ENCODE peak calls at places on chromosome 13, in seven cellular contexts. One of them, this sample, is unnamed.
A peak's percentile ranks its signal among the peaks of the same experiment; 100 is the strongest.

GRCh38 chr13:62829476-62829875 is 1413.8 kb upstream of the PCDH20 start:
- DNase-seq in NCI-H2107: no peak
- DNase-seq in stimulated activated CD4-positive, alpha-beta T cell treated with anti-CD3 and anti-CD28 coated beads, Interleukin-12 subunit alpha, Interleukin-12 subunit beta, amount 100 ng/mL, for 48 hours: no peak
- DNase-seq in fibroblast of mammary gland: no peak
- DNase-seq in hepatic stellate cell: no peak
- DNase-seq in tibial nerve: no peak
- DNase-seq in EH: no peak
- DNase-seq in this sample: no peak

GRCh38 chr13:33761744-33762143 is 56.2 kb upstream of the RFC3 start:
- DNase-seq in stimulated activated CD4-positive, alpha-beta T cell treated with anti-CD3 and anti-CD28 coated beads, Interleukin-12 subunit alpha, Interleukin-12 subunit beta, amount 100 ng/mL, for 48 hours: no peak
- DNase-seq in tibial nerve: no peak
- DNase-seq in EH: peak; percentile 38
- DNase-seq in NCI-H2107: no peak
- DNase-seq in fibroblast of mammary gland: peak; percentile 11
- DNase-seq in hepatic stellate cell: peak; percentile 9
- DNase-seq in this sample: no peak

GRCh38 chr13:36921902-36922301 is 1.9 kb upstream of the SMAD9 start:
- DNase-seq in EH: no peak
- DNase-seq in hepatic stellate cell: no peak
- DNase-seq in fibroblast of mammary gland: no peak
- DNase-seq in tibial nerve: no peak
- DNase-seq in NCI-H2107: no peak
- DNase-seq in stimulated activated CD4-positive, alpha-beta T cell treated with anti-CD3 and anti-CD28 coated beads, Interleukin-12 subunit alpha, Interleukin-12 subunit beta, amount 100 ng/mL, for 48 hours: no peak
- DNase-seq in this sample: no peak

GRCh38 chr13:44425041-44425814 is 51.6 kb downstream of the SERP2 start:
- DNase-seq in EH: no peak
- DNase-seq in fibroblast of mammary gland: no peak
- DNase-seq in tibial nerve: no peak
- DNase-seq in NCI-H2107: no peak
- DNase-seq in hepatic stellate cell: no peak
- DNase-seq in stimulated activated CD4-positive, alpha-beta T cell treated with anti-CD3 and anti-CD28 coated beads, Interleukin-12 subunit alpha, Interleukin-12 subunit beta, amount 100 ng/mL, for 48 hours: no peak
- DNase-seq in this sample: no peak

GRCh38 chr13:25059943-25060342 is 36.0 kb upstream of the PABPC3 start:
- DNase-seq in fibroblast of mammary gland: no peak
- DNase-seq in stimulated activated CD4-positive, alpha-beta T cell treated with anti-CD3 and anti-CD28 coated beads, Interleukin-12 subunit alpha, Interleukin-12 subunit beta, amount 100 ng/mL, for 48 hours: no peak
- DNase-seq in tibial nerve: no peak
- DNase-seq in hepatic stellate cell: no peak
- DNase-seq in EH: no peak
- DNase-seq in NCI-H2107: no peak
- DNase-seq in this sample: no peak

GRCh38 chr13:43516401-43516826 is 270.4 kb downstream of the ENOX1 start:
- DNase-seq in stimulated activated CD4-positive, alpha-beta T cell treated with anti-CD3 and anti-CD28 coated beads, Interleukin-12 subunit alpha, Interleukin-12 subunit beta, amount 100 ng/mL, for 48 hours: no peak
- DNase-seq in NCI-H2107: no peak
- DNase-seq in fibroblast of mammary gland: peak; percentile 90
- DNase-seq in EH: peak; percentile 88
- DNase-seq in tibial nerve: peak; percentile 53
- DNase-seq in hepatic stellate cell: no peak
- DNase-seq in this sample: peak; percentile 96

GRCh38 chr13:61110804-61111203 is 304.8 kb downstream of the PCDH20 start:
- DNase-seq in hepatic stellate cell: no peak
- DNase-seq in stimulated activated CD4-positive, alpha-beta T cell treated with anti-CD3 and anti-CD28 coated beads, Interleukin-12 subunit alpha, Interleukin-12 subunit beta, amount 100 ng/mL, for 48 hours: no peak
- DNase-seq in tibial nerve: no peak
- DNase-seq in EH: no peak
- DNase-seq in NCI-H2107: no peak
- DNase-seq in fibroblast of mammary gland: no peak
- DNase-seq in this sample: no peak

GRCh38 chr13:111602874-111603273 is 282.4 kb downstream of the TEX29 start:
- DNase-seq in hepatic stellate cell: no peak
- DNase-seq in EH: no peak
- DNase-seq in tibial nerve: no peak
- DNase-seq in stimulated activated CD4-positive, alpha-beta T cell treated with anti-CD3 and anti-CD28 coated beads, Interleukin-12 subunit alpha, Interleukin-12 subunit beta, amount 100 ng/mL, for 48 hours: no peak
- DNase-seq in NCI-H2107: no peak
- DNase-seq in fibroblast of mammary gland: no peak
- DNase-seq in this sample: no peak

GRCh38 chr13:91647361-91647970 is 249.0 kb downstream of the GPC5 start:
- DNase-seq in hepatic stellate cell: no peak
- DNase-seq in tibial nerve: no peak
- DNase-seq in stimulated activated CD4-positive, alpha-beta T cell treated with anti-CD3 and anti-CD28 coated beads, Interleukin-12 subunit alpha, Interleukin-12 subunit beta, amount 100 ng/mL, for 48 hours: no peak
- DNase-seq in fibroblast of mammary gland: no peak
- DNase-seq in EH: no peak
- DNase-seq in NCI-H2107: no peak
- DNase-seq in this sample: peak; percentile 60

GRCh38 chr13:40920826-40921225 is 98.3 kb downstream of the ELF1 start:
- DNase-seq in hepatic stellate cell: peak; percentile 20
- DNase-seq in EH: peak; percentile 54
- DNase-seq in NCI-H2107: no peak
- DNase-seq in stimulated activated CD4-positive, alpha-beta T cell treated with anti-CD3 and anti-CD28 coated beads, Interleukin-12 subunit alpha, Interleukin-12 subunit beta, amount 100 ng/mL, for 48 hours: no peak
- DNase-seq in fibroblast of mammary gland: peak; percentile 58
- DNase-seq in tibial nerve: no peak
- DNase-seq in this sample: peak; percentile 54

GRCh38 chr13:108980237-108980636 is 350.8 kb downstream of the MYO16 start:
- DNase-seq in EH: no peak
- DNase-seq in fibroblast of mammary gland: no peak
- DNase-seq in tibial nerve: no peak
- DNase-seq in NCI-H2107: no peak
- DNase-seq in hepatic stellate cell: no peak
- DNase-seq in stimulated activated CD4-positive, alpha-beta T cell treated with anti-CD3 and anti-CD28 coated beads, Interleukin-12 subunit alpha, Interleukin-12 subunit beta, amount 100 ng/mL, for 48 hours: no peak
- DNase-seq in this sample: no peak

GRCh38 chr13:20828540-20829364 is 55.0 kb upstream of the EEF1AKMT1 start:
- DNase-seq in fibroblast of mammary gland: peak; percentile 69
- DNase-seq in NCI-H2107: peak; percentile 15
- DNase-seq in stimulated activated CD4-positive, alpha-beta T cell treated with anti-CD3 and anti-CD28 coated beads, Interleukin-12 subunit alpha, Interleukin-12 subunit beta, amount 100 ng/mL, for 48 hours: no peak
- DNase-seq in tibial nerve: peak; percentile 70
- DNase-seq in hepatic stellate cell: peak; percentile 7
- DNase-seq in EH: peak; percentile 65
- DNase-seq in this sample: peak; percentile 77

GRCh38 chr13:61255035-61255796 is 160.4 kb downstream of the PCDH20 start:
- DNase-seq in EH: no peak
- DNase-seq in hepatic stellate cell: no peak
- DNase-seq in tibial nerve: no peak
- DNase-seq in stimulated activated CD4-positive, alpha-beta T cell treated with anti-CD3 and anti-CD28 coated beads, Interleukin-12 subunit alpha, Interleukin-12 subunit beta, amount 100 ng/mL, for 48 hours: no peak
- DNase-seq in fibroblast of mammary gland: no peak
- DNase-seq in NCI-H2107: no peak
- DNase-seq in this sample: no peak

GRCh38 chr13:40130871-40131636 is 475.6 kb downstream of the COG6 start:
- DNase-seq in tibial nerve: no peak
- DNase-seq in EH: peak; percentile 59
- DNase-seq in fibroblast of mammary gland: peak; percentile 93
- DNase-seq in NCI-H2107: no peak
- DNase-seq in stimulated activated CD4-positive, alpha-beta T cell treated with anti-CD3 and anti-CD28 coated beads, Interleukin-12 subunit alpha, Interleukin-12 subunit beta, amount 100 ng/mL, for 48 hours: no peak
- DNase-seq in hepatic stellate cell: no peak
- DNase-seq in this sample: peak; percentile 29

GRCh38 chr13:21741396-21741795 is 70.5 kb downstream of the FGF9 start:
- DNase-seq in EH: no peak
- DNase-seq in stimulated activated CD4-positive, alpha-beta T cell treated with anti-CD3 and anti-CD28 coated beads, Interleukin-12 subunit alpha, Interleukin-12 subunit beta, amount 100 ng/mL, for 48 hours: no peak
- DNase-seq in NCI-H2107: no peak
- DNase-seq in hepatic stellate cell: no peak
- DNase-seq in tibial nerve: no peak
- DNase-seq in fibroblast of mammary gland: no peak
- DNase-seq in this sample: no peak

GRCh38 chr13:111404746-111405145 is 84.3 kb downstream of the TEX29 start:
- DNase-seq in EH: no peak
- DNase-seq in hepatic stellate cell: no peak
- DNase-seq in stimulated activated CD4-positive, alpha-beta T cell treated with anti-CD3 and anti-CD28 coated beads, Interleukin-12 subunit alpha, Interleukin-12 subunit beta, amount 100 ng/mL, for 48 hours: no peak
- DNase-seq in NCI-H2107: no peak
- DNase-seq in tibial nerve: no peak
- DNase-seq in fibroblast of mammary gland: no peak
- DNase-seq in this sample: no peak

GRCh38 chr13:35699181-35699580 is 222.7 kb upstream of the MAB21L1 start:
- DNase-seq in tibial nerve: no peak
- DNase-seq in NCI-H2107: no peak
- DNase-seq in fibroblast of mammary gland: peak; percentile 78
- DNase-seq in EH: peak; percentile 85
- DNase-seq in hepatic stellate cell: peak; percentile 46
- DNase-seq in stimulated activated CD4-positive, alpha-beta T cell treated with anti-CD3 and anti-CD28 coated beads, Interleukin-12 subunit alpha, Interleukin-12 subunit beta, amount 100 ng/mL, for 48 hours: no peak
- DNase-seq in this sample: peak; percentile 70

GRCh38 chr13:44298314-44298713 is 75.3 kb upstream of the SERP2 start:
- DNase-seq in fibroblast of mammary gland: peak; percentile 56
- DNase-seq in hepatic stellate cell: no peak
- DNase-seq in EH: peak; percentile 58
- DNase-seq in tibial nerve: no peak
- DNase-seq in stimulated activated CD4-positive, alpha-beta T cell treated with anti-CD3 and anti-CD28 coated beads, Interleukin-12 subunit alpha, Interleukin-12 subunit beta, amount 100 ng/mL, for 48 hours: no peak
- DNase-seq in NCI-H2107: no peak
- DNase-seq in this sample: no peak

GRCh38 chr13:52348081-52348480 is 57.9 kb downstream of the THSD1 start:
- DNase-seq in stimulated activated CD4-positive, alpha-beta T cell treated with anti-CD3 and anti-CD28 coated beads, Interleukin-12 subunit alpha, Interleukin-12 subunit beta, amount 100 ng/mL, for 48 hours: no peak
- DNase-seq in hepatic stellate cell: peak; percentile 73
- DNase-seq in fibroblast of mammary gland: peak; percentile 94
- DNase-seq in EH: peak; percentile 91
- DNase-seq in tibial nerve: no peak
- DNase-seq in NCI-H2107: no peak
- DNase-seq in this sample: peak; percentile 96

GRCh38 chr13:94641432-94641941 is 39.8 kb downstream of the GPR180 start:
- DNase-seq in tibial nerve: no peak
- DNase-seq in fibroblast of mammary gland: peak; percentile 71
- DNase-seq in NCI-H2107: no peak
- DNase-seq in hepatic stellate cell: peak; percentile 62
- DNase-seq in EH: peak; percentile 72
- DNase-seq in stimulated activated CD4-positive, alpha-beta T cell treated with anti-CD3 and anti-CD28 coated beads, Interleukin-12 subunit alpha, Interleukin-12 subunit beta, amount 100 ng/mL, for 48 hours: no peak
- DNase-seq in this sample: peak; percentile 93

GRCh38 chr13:75829874-75830273 is 193.7 kb downstream of the LMO7 start:
- DNase-seq in hepatic stellate cell: no peak
- DNase-seq in fibroblast of mammary gland: peak; percentile 13
- DNase-seq in NCI-H2107: no peak
- DNase-seq in tibial nerve: no peak
- DNase-seq in EH: peak; percentile 58
- DNase-seq in stimulated activated CD4-positive, alpha-beta T cell treated with anti-CD3 and anti-CD28 coated beads, Interleukin-12 subunit alpha, Interleukin-12 subunit beta, amount 100 ng/mL, for 48 hours: no peak
- DNase-seq in this sample: peak; percentile 20

GRCh38 chr13:98466634-98467236 is 110.2 kb downstream of the STK24 start:
- DNase-seq in fibroblast of mammary gland: peak; percentile 64
- DNase-seq in tibial nerve: peak; percentile 61
- DNase-seq in NCI-H2107: no peak
- DNase-seq in EH: peak; percentile 55
- DNase-seq in hepatic stellate cell: peak; percentile 74
- DNase-seq in stimulated activated CD4-positive, alpha-beta T cell treated with anti-CD3 and anti-CD28 coated beads, Interleukin-12 subunit alpha, Interleukin-12 subunit beta, amount 100 ng/mL, for 48 hours: peak; percentile 34
- DNase-seq in this sample: peak; percentile 45

GRCh38 chr13:113836917-113837553 is 26.8 kb downstream of the GAS6 start:
- DNase-seq in stimulated activated CD4-positive, alpha-beta T cell treated with anti-CD3 and anti-CD28 coated beads, Interleukin-12 subunit alpha, Interleukin-12 subunit beta, amount 100 ng/mL, for 48 hours: no peak
- DNase-seq in EH: peak; percentile 94
- DNase-seq in hepatic stellate cell: peak; percentile 74
- DNase-seq in tibial nerve: peak; percentile 75
- DNase-seq in fibroblast of mammary gland: peak; percentile 98
- DNase-seq in NCI-H2107: no peak
- DNase-seq in this sample: peak; percentile 93

GRCh38 chr13:32087955-32088747 is 56.6 kb downstream of the FRY start:
- DNase-seq in hepatic stellate cell: peak; percentile 19
- DNase-seq in stimulated activated CD4-positive, alpha-beta T cell treated with anti-CD3 and anti-CD28 coated beads, Interleukin-12 subunit alpha, Interleukin-12 subunit beta, amount 100 ng/mL, for 48 hours: no peak
- DNase-seq in EH: peak; percentile 75
- DNase-seq in fibroblast of mammary gland: peak; percentile 18
- DNase-seq in tibial nerve: no peak
- DNase-seq in NCI-H2107: no peak
- DNase-seq in this sample: no peak

GRCh38 chr13:49220035-49220855 is at the start of gene MLNR:
- DNase-seq in tibial nerve: no peak
- DNase-seq in NCI-H2107: no peak
- DNase-seq in hepatic stellate cell: no peak
- DNase-seq in fibroblast of mammary gland: peak; percentile 33
- DNase-seq in stimulated activated CD4-positive, alpha-beta T cell treated with anti-CD3 and anti-CD28 coated beads, Interleukin-12 subunit alpha, Interleukin-12 subunit beta, amount 100 ng/mL, for 48 hours: no peak
- DNase-seq in EH: peak; percentile 17
- DNase-seq in this sample: no peak

GRCh38 chr13:31346891-31347290 is 147.1 kb downstream of the B3GLCT start:
- DNase-seq in tibial nerve: no peak
- DNase-seq in EH: no peak
- DNase-seq in fibroblast of mammary gland: no peak
- DNase-seq in stimulated activated CD4-positive, alpha-beta T cell treated with anti-CD3 and anti-CD28 coated beads, Interleukin-12 subunit alpha, Interleukin-12 subunit beta, amount 100 ng/mL, for 48 hours: no peak
- DNase-seq in NCI-H2107: no peak
- DNase-seq in hepatic stellate cell: no peak
- DNase-seq in this sample: no peak

GRCh38 chr13:20065516-20065915 is 95.3 kb downstream of the GJA3 start:
- DNase-seq in stimulated activated CD4-positive, alpha-beta T cell treated with anti-CD3 and anti-CD28 coated beads, Interleukin-12 subunit alpha, Interleukin-12 subunit beta, amount 100 ng/mL, for 48 hours: no peak
- DNase-seq in NCI-H2107: no peak
- DNase-seq in fibroblast of mammary gland: no peak
- DNase-seq in tibial nerve: no peak
- DNase-seq in EH: no peak
- DNase-seq in hepatic stellate cell: no peak
- DNase-seq in this sample: no peak

GRCh38 chr13:112346173-112346898 is 29.8 kb upstream of the SPACA7 start:
- DNase-seq in hepatic stellate cell: no peak
- DNase-seq in EH: no peak
- DNase-seq in tibial nerve: no peak
- DNase-seq in stimulated activated CD4-positive, alpha-beta T cell treated with anti-CD3 and anti-CD28 coated beads, Interleukin-12 subunit alpha, Interleukin-12 subunit beta, amount 100 ng/mL, for 48 hours: no peak
- DNase-seq in NCI-H2107: peak; percentile 84
- DNase-seq in fibroblast of mammary gland: no peak
- DNase-seq in this sample: no peak

GRCh38 chr13:28530729-28531194 is 35.8 kb upstream of the FLT1 start:
- DNase-seq in fibroblast of mammary gland: peak; percentile 25
- DNase-seq in stimulated activated CD4-positive, alpha-beta T cell treated with anti-CD3 and anti-CD28 coated beads, Interleukin-12 subunit alpha, Interleukin-12 subunit beta, amount 100 ng/mL, for 48 hours: no peak
- DNase-seq in hepatic stellate cell: peak; percentile 47
- DNase-seq in tibial nerve: no peak
- DNase-seq in NCI-H2107: no peak
- DNase-seq in EH: peak; percentile 59
- DNase-seq in this sample: peak; percentile 31

GRCh38 chr13:27442071-27442647 is 8.2 kb downstream of the MTIF3 start:
- DNase-seq in NCI-H2107: no peak
- DNase-seq in hepatic stellate cell: no peak
- DNase-seq in tibial nerve: no peak
- DNase-seq in EH: peak; percentile 10
- DNase-seq in stimulated activated CD4-positive, alpha-beta T cell treated with anti-CD3 and anti-CD28 coated beads, Interleukin-12 subunit alpha, Interleukin-12 subunit beta, amount 100 ng/mL, for 48 hours: no peak
- DNase-seq in fibroblast of mammary gland: no peak
- DNase-seq in this sample: no peak

GRCh38 chr13:94583926-94584325 is 12.0 kb downstream of the TGDS start:
- DNase-seq in tibial nerve: no peak
- DNase-seq in fibroblast of mammary gland: peak; percentile 60
- DNase-seq in stimulated activated CD4-positive, alpha-beta T cell treated with anti-CD3 and anti-CD28 coated beads, Interleukin-12 subunit alpha, Interleukin-12 subunit beta, amount 100 ng/mL, for 48 hours: no peak
- DNase-seq in hepatic stellate cell: no peak
- DNase-seq in EH: peak; percentile 5
- DNase-seq in NCI-H2107: no peak
- DNase-seq in this sample: no peak

GRCh38 chr13:74681891-74682290 is 547.7 kb upstream of the KLF12 start:
- DNase-seq in NCI-H2107: no peak
- DNase-seq in stimulated activated CD4-positive, alpha-beta T cell treated with anti-CD3 and anti-CD28 coated beads, Interleukin-12 subunit alpha, Interleukin-12 subunit beta, amount 100 ng/mL, for 48 hours: no peak
- DNase-seq in EH: no peak
- DNase-seq in fibroblast of mammary gland: no peak
- DNase-seq in hepatic stellate cell: no peak
- DNase-seq in tibial nerve: no peak
- DNase-seq in this sample: no peak

GRCh38 chr13:63541336-63541735 is 2125.7 kb upstream of the PCDH20 start:
- DNase-seq in stimulated activated CD4-positive, alpha-beta T cell treated with anti-CD3 and anti-CD28 coated beads, Interleukin-12 subunit alpha, Interleukin-12 subunit beta, amount 100 ng/mL, for 48 hours: no peak
- DNase-seq in fibroblast of mammary gland: no peak
- DNase-seq in tibial nerve: no peak
- DNase-seq in EH: no peak
- DNase-seq in hepatic stellate cell: no peak
- DNase-seq in NCI-H2107: no peak
- DNase-seq in this sample: no peak

GRCh38 chr13:99496322-99497142 is 4.7 kb upstream of the TM9SF2 start:
- DNase-seq in hepatic stellate cell: no peak
- DNase-seq in fibroblast of mammary gland: peak; percentile 88
- DNase-seq in NCI-H2107: no peak
- DNase-seq in EH: peak; percentile 55
- DNase-seq in tibial nerve: peak; percentile 70
- DNase-seq in stimulated activated CD4-positive, alpha-beta T cell treated with anti-CD3 and anti-CD28 coated beads, Interleukin-12 subunit alpha, Interleukin-12 subunit beta, amount 100 ng/mL, for 48 hours: peak; percentile 64
- DNase-seq in this sample: peak; percentile 89

GRCh38 chr13:24107955-24108614 is 52.4 kb upstream of the SPATA13 start:
- DNase-seq in stimulated activated CD4-positive, alpha-beta T cell treated with anti-CD3 and anti-CD28 coated beads, Interleukin-12 subunit alpha, Interleukin-12 subunit beta, amount 100 ng/mL, for 48 hours: no peak
- DNase-seq in EH: peak; percentile 6
- DNase-seq in tibial nerve: no peak
- DNase-seq in NCI-H2107: no peak
- DNase-seq in fibroblast of mammary gland: peak; percentile 65
- DNase-seq in hepatic stellate cell: no peak
- DNase-seq in this sample: no peak